ENCODE peak calls at places on chromosomes 7 and 10, in eight cellular contexts. One of them, this sample, is unnamed.

GRCh38 chr10:69769395-69769989 is 32.2 kb upstream of the COL13A1 start:
- DNase-seq in foreskin keratinocyte: peak; percentile 51
- DNase-seq in astrocyte: peak; percentile 76
- DNase-seq in K562: no peak
- DNase-seq in kidney epithelial cell: peak; percentile 73
- DNase-seq in cardiac muscle cell: no peak
- DNase-seq in A673: peak; percentile 80
- DNase-seq in tibial nerve: no peak
- DNase-seq in this sample: peak; percentile 68

GRCh38 chr7:43314379-43315158 is 202.1 kb downstream of the HECW1 start:
- DNase-seq in foreskin keratinocyte: no peak
- DNase-seq in astrocyte: no peak
- DNase-seq in K562: no peak
- DNase-seq in kidney epithelial cell: no peak
- DNase-seq in cardiac muscle cell: no peak
- DNase-seq in A673: no peak
- DNase-seq in tibial nerve: no peak
- DNase-seq in this sample: no peak

GRCh38 chr10:48509974-48510692 is 94.7 kb downstream of the ARHGAP22 start:
- DNase-seq in foreskin keratinocyte: no peak
- DNase-seq in astrocyte: no peak
- DNase-seq in K562: peak; percentile 53
- DNase-seq in kidney epithelial cell: no peak
- DNase-seq in cardiac muscle cell: peak; percentile 62
- DNase-seq in A673: peak; percentile 46
- DNase-seq in tibial nerve: no peak
- DNase-seq in this sample: no peak

GRCh38 chr10:17256627-17257026 is 28.6 kb downstream of the VIM start:
- DNase-seq in foreskin keratinocyte: no peak
- DNase-seq in astrocyte: peak; percentile 44
- DNase-seq in K562: no peak
- DNase-seq in kidney epithelial cell: no peak
- DNase-seq in cardiac muscle cell: no peak
- DNase-seq in A673: no peak
- DNase-seq in tibial nerve: no peak
- DNase-seq in this sample: no peak

GRCh38 chr10:99984635-99985034 is 25.1 kb downstream of the DNMBP start:
- DNase-seq in foreskin keratinocyte: no peak
- DNase-seq in astrocyte: no peak
- DNase-seq in K562: no peak
- DNase-seq in kidney epithelial cell: no peak
- DNase-seq in cardiac muscle cell: no peak
- DNase-seq in A673: no peak
- DNase-seq in tibial nerve: no peak
- DNase-seq in this sample: no peak

GRCh38 chr7:34096135-34096775 is 190.9 kb downstream of the BMPER start:
- DNase-seq in foreskin keratinocyte: peak; percentile 26
- DNase-seq in astrocyte: peak; percentile 92
- DNase-seq in K562: no peak
- DNase-seq in kidney epithelial cell: no peak
- DNase-seq in cardiac muscle cell: no peak
- DNase-seq in A673: no peak
- DNase-seq in tibial nerve: peak; percentile 75
- DNase-seq in this sample: peak; percentile 79

GRCh38 chr10:77613476-77614130 is 24.0 kb downstream of the KCNMA1 start:
- DNase-seq in foreskin keratinocyte: no peak
- DNase-seq in astrocyte: peak; percentile 49
- DNase-seq in K562: no peak
- DNase-seq in kidney epithelial cell: no peak
- DNase-seq in cardiac muscle cell: no peak
- DNase-seq in A673: no peak
- DNase-seq in tibial nerve: no peak
- DNase-seq in this sample: no peak

GRCh38 chr7:909358-910329 is 33.3 kb downstream of the GET4 start:
- DNase-seq in foreskin keratinocyte: no peak
- DNase-seq in astrocyte: no peak
- DNase-seq in K562: no peak
- DNase-seq in kidney epithelial cell: no peak
- DNase-seq in cardiac muscle cell: peak; percentile 42
- DNase-seq in A673: no peak
- DNase-seq in tibial nerve: peak; percentile 82
- DNase-seq in this sample: peak; percentile 45

GRCh38 chr7:23811540-23811939 is 101.5 kb downstream of the STK31 start:
- DNase-seq in foreskin keratinocyte: peak; percentile 16
- DNase-seq in astrocyte: no peak
- DNase-seq in K562: peak; percentile 25
- DNase-seq in kidney epithelial cell: no peak
- DNase-seq in cardiac muscle cell: no peak
- DNase-seq in A673: peak; percentile 34
- DNase-seq in tibial nerve: no peak
- DNase-seq in this sample: no peak

GRCh38 chr10:30534465-30535144 is 94.9 kb downstream of the LYZL2 start:
- DNase-seq in foreskin keratinocyte: peak; percentile 39
- DNase-seq in astrocyte: peak; percentile 27
- DNase-seq in K562: peak; percentile 83
- DNase-seq in kidney epithelial cell: no peak
- DNase-seq in cardiac muscle cell: peak; percentile 84
- DNase-seq in A673: peak; percentile 85
- DNase-seq in tibial nerve: peak; percentile 97
- DNase-seq in this sample: peak; percentile 50

GRCh38 chr7:87712571-87712970 is 84.4 kb downstream of the RUNDC3B start:
- DNase-seq in foreskin keratinocyte: no peak
- DNase-seq in astrocyte: peak; percentile 10
- DNase-seq in K562: no peak
- DNase-seq in kidney epithelial cell: no peak
- DNase-seq in cardiac muscle cell: no peak
- DNase-seq in A673: no peak
- DNase-seq in tibial nerve: no peak
- DNase-seq in this sample: no peak

GRCh38 chr10:119412244-119412750 is 130.2 kb downstream of the RGS10 start:
- DNase-seq in foreskin keratinocyte: no peak
- DNase-seq in astrocyte: peak; percentile 47
- DNase-seq in K562: no peak
- DNase-seq in kidney epithelial cell: no peak
- DNase-seq in cardiac muscle cell: no peak
- DNase-seq in A673: no peak
- DNase-seq in tibial nerve: peak; percentile 71
- DNase-seq in this sample: no peak

GRCh38 chr7:143005632-143006260 is 21.2 kb downstream of the OR9A2 start:
- DNase-seq in foreskin keratinocyte: no peak
- DNase-seq in astrocyte: no peak
- DNase-seq in K562: no peak
- DNase-seq in kidney epithelial cell: no peak
- DNase-seq in cardiac muscle cell: no peak
- DNase-seq in A673: no peak
- DNase-seq in tibial nerve: no peak
- DNase-seq in this sample: no peak

GRCh38 chr7:143002856-143003255 is 24.1 kb downstream of the OR9A2 start:
- DNase-seq in foreskin keratinocyte: peak; percentile 0
- DNase-seq in astrocyte: no peak
- DNase-seq in K562: peak; percentile 11
- DNase-seq in kidney epithelial cell: no peak
- DNase-seq in cardiac muscle cell: no peak
- DNase-seq in A673: no peak
- DNase-seq in tibial nerve: no peak
- DNase-seq in this sample: no peak

GRCh38 chr7:143000648-143001047 is 26.3 kb downstream of the OR9A2 start:
- DNase-seq in foreskin keratinocyte: no peak
- DNase-seq in astrocyte: no peak
- DNase-seq in K562: no peak
- DNase-seq in kidney epithelial cell: no peak
- DNase-seq in cardiac muscle cell: no peak
- DNase-seq in A673: no peak
- DNase-seq in tibial nerve: no peak
- DNase-seq in this sample: no peak

GRCh38 chr7:143002106-143002505 is 24.8 kb downstream of the OR9A2 start:
- DNase-seq in foreskin keratinocyte: peak; percentile 5
- DNase-seq in astrocyte: no peak
- DNase-seq in K562: peak; percentile 56
- DNase-seq in kidney epithelial cell: no peak
- DNase-seq in cardiac muscle cell: peak; percentile 49
- DNase-seq in A673: no peak
- DNase-seq in tibial nerve: no peak
- DNase-seq in this sample: peak; percentile 7

GRCh38 chr7:143003393-143004051 is 23.4 kb downstream of the OR9A2 start:
- DNase-seq in foreskin keratinocyte: peak; percentile 18
- DNase-seq in astrocyte: peak; percentile 8
- DNase-seq in K562: peak; percentile 76
- DNase-seq in kidney epithelial cell: peak; percentile 4
- DNase-seq in cardiac muscle cell: peak; percentile 60
- DNase-seq in A673: peak; percentile 51
- DNase-seq in tibial nerve: no peak
- DNase-seq in this sample: peak; percentile 39
- TF ChIP-seq CTCF in foreskin keratinocyte: peak; percentile 83
- TF ChIP-seq CTCF in astrocyte: peak; percentile 79
- TF ChIP-seq CTCF in K562: peak; percentile 82
- TF ChIP-seq CTCF in kidney epithelial cell: peak; percentile 66
- TF ChIP-seq CTCF in cardiac muscle cell: peak; percentile 67
- TF ChIP-seq CTCF in A673: peak; percentile 83
- TF ChIP-seq CTCF in tibial nerve: peak; percentile 69
- TF ChIP-seq CTCF in this sample: peak; percentile 93

GRCh38 chr7:91247497-91247896 is 16.7 kb upstream of the FZD1 start:
- DNase-seq in foreskin keratinocyte: no peak
- DNase-seq in astrocyte: no peak
- DNase-seq in K562: peak; percentile 38
- DNase-seq in kidney epithelial cell: no peak
- DNase-seq in cardiac muscle cell: no peak
- DNase-seq in A673: no peak
- DNase-seq in tibial nerve: no peak
- DNase-seq in this sample: no peak
- TF ChIP-seq CTCF in foreskin keratinocyte: no peak
- TF ChIP-seq CTCF in astrocyte: no peak
- TF ChIP-seq CTCF in K562: peak; percentile 41
- TF ChIP-seq CTCF in kidney epithelial cell: no peak
- TF ChIP-seq CTCF in cardiac muscle cell: peak; percentile 16
- TF ChIP-seq CTCF in A673: peak; percentile 20
- TF ChIP-seq CTCF in tibial nerve: no peak
- TF ChIP-seq CTCF in this sample: peak; percentile 14

DNA sequence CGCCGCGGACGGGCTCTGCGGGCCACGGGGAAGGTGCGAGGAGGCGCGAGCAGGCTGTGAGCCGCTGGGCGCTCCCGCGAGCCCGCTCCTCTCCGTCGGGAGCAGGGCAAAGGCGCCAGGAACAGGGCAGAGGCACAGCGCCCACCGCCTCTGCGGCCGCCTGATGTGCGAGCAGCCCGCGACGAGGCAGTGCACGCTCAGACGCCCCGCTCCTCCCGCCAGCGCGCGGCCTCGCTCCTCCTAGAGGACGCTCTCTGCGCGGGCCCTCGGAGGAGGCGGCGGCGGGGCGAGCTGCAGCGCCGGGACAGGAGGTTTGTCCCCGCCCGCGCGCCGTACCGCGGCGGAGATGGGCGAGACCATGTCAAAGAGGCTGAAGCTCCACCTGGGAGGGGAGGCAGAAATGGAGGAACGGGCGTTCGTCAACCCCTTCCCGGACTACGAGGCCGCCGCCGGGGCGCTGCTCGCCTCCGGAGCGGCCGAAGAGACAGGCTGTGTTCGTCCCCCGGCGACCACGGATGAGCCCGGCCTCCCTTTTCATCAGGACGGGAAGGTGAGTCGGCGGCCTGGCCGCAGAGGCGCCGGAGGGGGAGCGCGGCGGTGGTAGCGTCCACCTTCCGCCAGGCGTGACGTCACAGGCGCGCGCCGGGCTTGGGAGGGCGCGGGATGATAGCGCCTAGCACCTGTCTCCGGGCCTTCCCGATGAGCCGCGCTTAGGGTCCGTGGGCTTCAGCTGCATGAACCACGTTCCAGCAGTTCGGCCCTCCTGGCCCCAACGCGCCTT is 733 bp downstream of the LANCL2 start:
- DNase-seq in foreskin keratinocyte: peak; percentile 96
- DNase-seq in astrocyte: peak; percentile 96
- DNase-seq in K562: peak; percentile 96
- DNase-seq in kidney epithelial cell: peak; percentile 67
- DNase-seq in cardiac muscle cell: peak; percentile 94
- DNase-seq in A673: peak; percentile 97
- DNase-seq in tibial nerve: peak; percentile 87
- DNase-seq in this sample: peak; percentile 94
- TF ChIP-seq CTCF in foreskin keratinocyte: peak; percentile 55
- TF ChIP-seq CTCF in astrocyte: no peak
- TF ChIP-seq CTCF in K562: peak; percentile 37
- TF ChIP-seq CTCF in kidney epithelial cell: no peak
- TF ChIP-seq CTCF in cardiac muscle cell: peak; percentile 40
- TF ChIP-seq CTCF in A673: peak; percentile 30
- TF ChIP-seq CTCF in tibial nerve: peak; percentile 51
- TF ChIP-seq CTCF in this sample: peak; percentile 63

DNA sequence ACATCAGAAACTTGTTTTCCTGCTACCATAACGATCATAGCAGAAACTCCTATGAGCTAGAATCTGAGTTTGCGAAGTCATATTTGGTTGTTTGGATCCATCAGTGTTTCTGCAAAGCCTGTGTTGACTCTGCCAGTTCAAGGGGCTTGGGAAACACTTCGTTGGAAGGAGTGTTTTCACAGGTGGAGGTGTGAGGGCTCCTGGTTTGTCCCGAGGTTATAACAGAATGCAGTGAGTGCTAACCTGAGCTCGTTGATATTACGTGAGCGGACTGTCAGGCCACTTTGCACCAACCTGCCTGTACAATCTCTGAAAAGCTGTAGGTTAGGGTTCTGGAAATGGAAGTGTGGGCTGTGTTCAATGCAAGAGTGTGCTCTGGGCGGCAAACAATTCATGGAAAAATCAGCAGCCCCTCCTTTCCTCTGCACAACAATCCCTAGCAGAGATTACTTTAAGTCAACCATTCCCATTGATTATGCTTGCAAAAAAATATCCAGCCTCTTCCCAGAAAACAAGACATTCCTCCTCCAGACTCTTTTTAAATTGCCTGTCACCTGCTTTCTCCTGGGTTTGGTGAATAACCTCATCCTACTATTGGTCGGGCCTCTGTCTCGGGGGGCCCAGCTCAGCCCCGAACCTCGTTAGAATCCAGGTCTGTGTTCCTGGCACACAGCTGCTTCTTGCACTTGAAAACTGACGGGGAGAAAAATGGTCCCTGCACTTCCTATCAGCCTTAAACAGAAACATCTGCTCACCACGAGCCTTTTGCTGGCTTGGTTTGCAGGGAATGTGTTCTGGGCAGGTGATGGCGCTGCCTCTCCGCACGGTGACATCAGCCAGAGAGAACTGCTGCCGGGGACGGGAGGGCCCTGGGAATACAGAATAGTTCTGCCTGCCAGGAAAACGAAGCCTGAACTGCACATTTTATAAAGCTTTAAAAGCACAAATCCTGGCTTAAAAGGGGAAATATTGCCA is 622.2 kb downstream of the TYW1 start:
- DNase-seq in foreskin keratinocyte: no peak
- DNase-seq in astrocyte: no peak
- DNase-seq in K562: no peak
- DNase-seq in kidney epithelial cell: no peak
- DNase-seq in cardiac muscle cell: peak; percentile 51
- DNase-seq in A673: no peak
- DNase-seq in tibial nerve: peak; percentile 14
- DNase-seq in this sample: no peak
- TF ChIP-seq CTCF in foreskin keratinocyte: peak; percentile 19
- TF ChIP-seq CTCF in astrocyte: no peak
- TF ChIP-seq CTCF in K562: no peak
- TF ChIP-seq CTCF in kidney epithelial cell: peak; percentile 4
- TF ChIP-seq CTCF in cardiac muscle cell: no peak
- TF ChIP-seq CTCF in A673: no peak
- TF ChIP-seq CTCF in tibial nerve: no peak
- TF ChIP-seq CTCF in this sample: no peak